ENCODE peak calls at places on chromosomes 6 and 20, in four cellular contexts. I is pulmonary artery endothelial cell; O is activated T-cell treated with anti-CD3 and anti-CD28 coated beads, Interleukin-2, amount 50 U/mL, for 72 hours; L is activated T-helper 1 cell treated with Interleukin-2 at 50 U/mL for 16 hours. T is an unnamed sample.

GRCh38 chr6:82362868-82363267 is 749 bp upstream of the TPBG start:
- DNase-seq in L (no peak), I (no peak), O (no peak), T (no peak)

GRCh38 chr6:142026471-142026870 is 106.3 kb upstream of the GJE1 start:
- DNase-seq in O (no peak), I (no peak), L (no peak), T (no peak)

GRCh38 chr6:67030861-67031260 is 1323.8 kb upstream of the EYS start:
- DNase-seq in L (no peak), I (no peak), O (no peak), T (no peak)

GRCh38 chr20:15875446-15875845 is 697.8 kb downstream of the KIF16B start:
- DNase-seq in I (no peak), L (no peak), O (no peak), T (no peak)

GRCh38 chr6:140178550-140179334 is 804.3 kb upstream of the CITED2 start:
- DNase-seq in L (no peak), O (no peak), I (no peak), T (no peak)

GRCh38 chr20:13200767-13201500 is 20.1 kb upstream of the ISM1 start:
- DNase-seq in L (no peak), O (no peak), I (no peak), T (no peak)

GRCh38 chr6:154447929-154448328 is 62.6 kb downstream of the CNKSR3 start:
- DNase-seq in L (no peak), I (peak), O (no peak), T (no peak)

GRCh38 chr6:107735906-107736635 is 88.0 kb downstream of the SCML4 start:
- DNase-seq in O (no peak), L (no peak), I (no peak), T (peak)

GRCh38 chr6:117615981-117616961 is 14.0 kb upstream of the GOPC start:
- DNase-seq in L (no peak), I (no peak), O (peak), T (no peak)

GRCh38 chr6:39313526-39314272 is 520 bp downstream of the KCNK17 start:
- DNase-seq in O (no peak), L (no peak), I (no peak), T (no peak)

GRCh38 chr20:57993738-57994431 is 234.6 kb downstream of the ANKRD60 start:
- DNase-seq in L (no peak), I (no peak), O (no peak), T (no peak)

GRCh38 chr6:128882991-128883571 is at the start of gene LAMA2:
- DNase-seq in I (no peak), L (no peak), O (no peak), T (no peak)

GRCh38 chr6:29813809-29814208 is 13.8 kb upstream of the HLA-G start:
- DNase-seq in I (no peak), L (no peak), O (no peak), T (no peak)

GRCh38 chr6:5063617-5064016 is 21.5 kb upstream of the PPP1R3G start:
- DNase-seq in O (no peak), I (no peak), L (no peak), T (no peak)

GRCh38 chr6:49906511-49906910 is 40.2 kb upstream of the CRISP1 start:
- DNase-seq in O (no peak), L (no peak), I (no peak), T (no peak)

GRCh38 chr6:134714113-134714512 is 235.8 kb downstream of the ALDH8A1 start:
- DNase-seq in O (no peak), I (no peak), L (no peak), T (no peak)

GRCh38 chr6:15519681-15520080 is 143.1 kb downstream of the DTNBP1 start:
- DNase-seq in I (no peak), O (no peak), L (no peak), T (no peak)

GRCh38 chr6:113723182-113723581 is 134.0 kb upstream of the MARCKS start:
- DNase-seq in O (no peak), I (peak), L (no peak), T (no peak)

GRCh38 chr20:10185741-10186558 is 32.7 kb upstream of the SNAP25 start:
- DNase-seq in O (no peak), L (no peak), I (no peak), T (no peak)

GRCh38 chr6:155909710-155910109 is 454.1 kb upstream of the NOX3 start:
- DNase-seq in O (no peak), L (no peak), I (no peak), T (no peak)

GRCh38 chr20:8837396-8837795 is 231.5 kb upstream of the PLCB4 start:
- DNase-seq in L (no peak), I (no peak), O (no peak), T (no peak)

GRCh38 chr6:11006060-11006459 is 38.0 kb downstream of the ELOVL2 start:
- DNase-seq in O (no peak), I (no peak), L (no peak), T (no peak)

GRCh38 chr6:113137411-113137810 is 719.7 kb upstream of the MARCKS start:
- DNase-seq in L (no peak), I (peak), O (no peak), T (no peak)

GRCh38 chr6:44285552-44286284 is 15.5 kb downstream of the TMEM151B start:
- DNase-seq in O (no peak), L (no peak), I (no peak), T (no peak)

GRCh38 chr20:9792674-9793073 is 46.2 kb downstream of the PAK5 start:
- DNase-seq in I (no peak), O (no peak), L (no peak), T (no peak)

GRCh38 chr6:18562726-18563125 is 175.6 kb downstream of the RNF144B start:
- DNase-seq in I (no peak), O (no peak), L (no peak), T (no peak)

GRCh38 chr20:50762435-50763201 is 31.2 kb downstream of the PARD6B start:
- DNase-seq in L (no peak), O (no peak), I (no peak), T (no peak)

GRCh38 chr6:84242265-84242664 is 14.8 kb upstream of the CEP162 start:
- DNase-seq in I (no peak), L (no peak), O (no peak), T (no peak)

GRCh38 chr6:13284646-13285045 is 43.7 kb downstream of the TBC1D7 start:
- DNase-seq in L (no peak), O (no peak), I (no peak), T (no peak)

GRCh38 chr20:3323398-3323797 is 84.1 kb downstream of the DNAAF9 start:
- DNase-seq in L (no peak), I (no peak), O (no peak), T (no peak)

GRCh38 chr20:3420211-3420707 is 12.8 kb upstream of the DNAAF9 start:
- DNase-seq in L (no peak), I (no peak), O (peak), T (no peak)

GRCh38 chr6:144922120-144922722 is 637.1 kb downstream of the UTRN start:
- DNase-seq in L (no peak), I (no peak), O (no peak), T (no peak)

GRCh38 chr6:6218246-6219085 is 102.0 kb downstream of the F13A1 start:
- DNase-seq in O (no peak), L (no peak), I (no peak), T (no peak)

GRCh38 chr20:22333885-22334545 is 250.4 kb downstream of the FOXA2 start:
- DNase-seq in O (peak), I (peak), L (no peak), T (peak)